ENCODE peak calls at places on chromosome 20, in seven cellular contexts. Y is brain microvascular endothelial cell; J is ascending aorta; U is uterus; G is CD4-positive, alpha-beta T cell; R is stomach; O is hepatocyte. S is an unnamed sample. For H3K27me3, the result is how much of the 10 kb centered on the place peaks cover.

GRCh38 chr20:44615876-44616603 is 33.7 kb downstream of the PKIG start:
- DNase-seq in Y (no peak), J (no peak), U (no peak), G (no peak), R (no peak), O (no peak), S (no peak)

GRCh38 chr20:17044920-17045319 is 181.9 kb upstream of the PCSK2 start:
- DNase-seq in Y (no peak), J (no peak), U (no peak), G (no peak), R (no peak), O (no peak), S (no peak)

GRCh38 chr20:37511605-37512275 is 9.3 kb upstream of the NNAT start:
- DNase-seq in Y (peak), J (no peak), U (no peak), G (no peak), R (no peak), O (no peak), S (no peak)

GRCh38 chr20:45919951-45920794 is 8.2 kb upstream of the PLTP start:
- DNase-seq in Y (peak), J (no peak), U (peak), G (no peak), R (no peak), O (no peak), S (no peak)

GRCh38 chr20:24701668-24702067 is 232.2 kb downstream of the SYNDIG1 start:
- DNase-seq in Y (no peak), J (no peak), U (no peak), G (no peak), R (no peak), O (no peak), S (no peak)

GRCh38 chr20:44901972-44902371 is 7.9 kb upstream of the PABPC1L start:
- DNase-seq in Y (peak), J (no peak), U (no peak), G (no peak), R (no peak), O (no peak), S (no peak)

GRCh38 chr20:52049001-52049731 is 142.4 kb downstream of the ZFP64 start:
- DNase-seq in Y (peak), J (no peak), U (no peak), G (no peak), R (no peak), O (peak), S (no peak)

GRCh38 chr20:57675773-57676172 is 34.0 kb downstream of the PMEPA1 start:
- DNase-seq in Y (no peak), J (no peak), U (no peak), G (no peak), R (no peak), O (no peak), S (no peak)

GRCh38 chr20:32707691-32708581 is 34.2 kb upstream of the C20orf203 start:
- DNase-seq in Y (no peak), J (no peak), U (no peak), G (no peak), R (no peak), O (no peak), S (no peak)

GRCh38 chr20:32354592-32355416 is 3.3 kb upstream of the ASXL1 start:
- DNase-seq in Y (peak), J (no peak), U (no peak), G (no peak), R (no peak), O (peak), S (no peak)

GRCh38 chr20:31713312-31714049 is 9.2 kb downstream of the BCL2L1 start:
- DNase-seq in Y (peak), J (peak), U (peak), G (no peak), R (peak), O (peak), S (no peak)

GRCh38 chr20:52102126-52102525 is 89.5 kb downstream of the ZFP64 start:
- DNase-seq in Y (no peak), J (no peak), U (no peak), G (no peak), R (no peak), O (no peak), S (no peak)

GRCh38 chr20:50799890-50800550 is 5.2 kb downstream of the BCAS4 start:
- DNase-seq in Y (no peak), J (no peak), U (no peak), G (no peak), R (no peak), O (no peak), S (no peak)

GRCh38 chr20:23270427-23270911 is 80.1 kb upstream of the NXT1 start:
- DNase-seq in Y (peak), J (peak), U (no peak), G (no peak), R (no peak), O (peak), S (no peak)

GRCh38 chr20:32562495-32562911 is 22.6 kb downstream of the NOL4L start:
- DNase-seq in Y (no peak), J (no peak), U (no peak), G (no peak), R (no peak), O (no peak), S (no peak)

DNA sequence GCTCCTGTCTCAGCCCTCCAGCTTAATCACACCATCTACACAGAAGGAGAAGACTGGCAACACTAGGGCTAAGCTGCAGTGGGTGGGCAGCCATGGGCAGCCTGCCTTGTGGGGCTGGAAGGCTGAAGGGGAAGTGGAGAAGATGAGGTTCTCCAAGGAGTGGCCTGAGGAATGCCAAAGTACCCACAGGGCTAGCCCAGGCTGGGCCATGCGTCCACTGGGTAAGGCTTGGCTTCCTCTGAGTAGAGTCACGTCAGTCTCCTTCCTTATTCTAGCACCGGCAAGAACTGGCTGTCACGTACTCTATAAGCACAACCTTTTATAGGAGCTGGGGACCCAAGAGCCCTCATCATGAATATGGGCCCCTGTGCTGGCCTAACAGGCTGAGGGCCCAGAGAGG is 110.6 kb upstream of the SIRPA start:
- DNase-seq in Y (no peak), J (no peak), U (no peak), G (no peak), R (no peak), O (no peak), S (no peak)
- H3K27me3 ChIP-seq in Y (under half), J (under half), U (under half), G (under half), R (under half), O (under half), S (under half)

DNA sequence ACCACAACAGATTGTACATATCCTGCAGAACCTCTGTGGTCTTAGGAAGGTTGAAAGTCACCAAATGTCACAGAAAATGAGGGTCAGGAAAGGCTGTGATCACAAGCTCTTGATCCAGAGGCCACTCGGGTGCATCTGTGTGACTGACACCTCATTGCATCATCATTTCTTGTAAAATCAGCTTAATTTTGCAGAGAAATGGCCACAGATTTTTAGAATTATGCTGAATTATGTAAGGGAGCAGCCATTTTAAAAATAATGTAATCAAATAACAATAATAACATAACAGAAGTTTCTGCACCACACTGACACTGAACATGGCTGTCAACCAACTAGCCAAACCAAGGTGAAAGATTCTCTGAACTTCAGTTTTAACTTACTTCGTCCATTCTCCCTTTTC is 32.5 kb upstream of the PRND start:
- DNase-seq in Y (no peak), J (no peak), U (no peak), G (no peak), R (no peak), O (no peak), S (no peak)
- H3K27ac ChIP-seq in Y (no peak), J (no peak), U (peak), G (no peak), R (no peak), O (no peak), S (no peak)

GRCh38 chr20:59334616-59335300 is 34.3 kb downstream of the EDN3 start:
- DNase-seq in Y (no peak), J (no peak), U (no peak), G (no peak), R (no peak), O (no peak), S (no peak)

GRCh38 chr20:59335401-59335800 is 35.0 kb downstream of the EDN3 start:
- DNase-seq in Y (no peak), J (no peak), U (no peak), G (no peak), R (no peak), O (no peak), S (no peak)

GRCh38 chr20:59342017-59342957 is 41.9 kb downstream of the EDN3 start:
- DNase-seq in Y (no peak), J (no peak), U (no peak), G (no peak), R (no peak), O (peak), S (no peak)

GRCh38 chr20:59336551-59336950 is 36.1 kb downstream of the EDN3 start:
- DNase-seq in Y (no peak), J (no peak), U (no peak), G (no peak), R (no peak), O (no peak), S (no peak)

DNA sequence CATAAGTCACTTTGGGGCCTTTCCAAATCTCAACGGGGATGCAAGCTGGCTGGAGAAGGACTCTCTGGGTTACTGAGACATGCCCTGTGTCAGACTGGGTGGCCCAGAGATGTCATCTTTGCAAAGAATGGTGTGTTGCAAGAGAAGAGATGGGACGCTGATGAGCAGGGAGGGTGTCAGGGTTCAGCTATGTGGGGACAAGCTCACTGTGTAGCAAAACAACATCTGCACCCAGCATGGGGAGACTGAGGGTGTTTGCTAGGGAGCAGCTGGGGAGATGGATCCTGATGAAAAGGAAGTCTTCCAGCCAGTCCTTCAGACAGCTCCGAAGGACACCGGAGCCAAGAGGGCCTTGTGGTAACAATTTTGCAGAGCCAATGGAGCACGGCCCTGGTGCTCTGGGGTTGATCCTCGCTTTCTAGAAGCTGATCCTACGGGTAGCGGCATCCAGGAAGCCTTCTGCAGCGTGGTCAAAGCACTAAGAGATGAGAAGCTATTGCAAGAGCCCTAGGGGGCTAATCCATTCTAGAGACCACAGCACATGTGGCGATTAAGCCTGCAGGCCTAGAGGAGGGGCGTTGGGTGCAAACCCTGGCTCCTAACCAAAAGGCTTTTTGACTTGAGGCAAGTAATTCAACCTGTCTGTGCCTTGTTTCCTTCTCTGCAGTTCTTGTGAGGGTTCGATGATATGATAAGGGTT is 39.9 kb downstream of the EDN3 start:
- DNase-seq in Y (no peak), J (no peak), U (no peak), G (no peak), R (no peak), O (no peak), S (no peak)
- H3K27me3 ChIP-seq in Y (under half), J (under half), U (under half), G (under half), R (under half), O (under half), S (under half)

GRCh38 chr20:63481503-63481902 is 9.0 kb upstream of the KCNQ2 start:
- DNase-seq in Y (no peak), J (no peak), U (no peak), G (no peak), R (no peak), O (no peak), S (no peak)

GRCh38 chr20:63484236-63484635 is 11.8 kb upstream of the KCNQ2 start:
- DNase-seq in Y (no peak), J (no peak), U (no peak), G (no peak), R (no peak), O (no peak), S (no peak)

GRCh38 chr20:63484651-63485403 is 12.4 kb upstream of the KCNQ2 start:
- DNase-seq in Y (no peak), J (no peak), U (no peak), G (no peak), R (no peak), O (no peak), S (no peak)

GRCh38 chr20:63482021-63482587 is 9.6 kb upstream of the KCNQ2 start:
- DNase-seq in Y (no peak), J (no peak), U (no peak), G (no peak), R (no peak), O (no peak), S (no peak)

DNA sequence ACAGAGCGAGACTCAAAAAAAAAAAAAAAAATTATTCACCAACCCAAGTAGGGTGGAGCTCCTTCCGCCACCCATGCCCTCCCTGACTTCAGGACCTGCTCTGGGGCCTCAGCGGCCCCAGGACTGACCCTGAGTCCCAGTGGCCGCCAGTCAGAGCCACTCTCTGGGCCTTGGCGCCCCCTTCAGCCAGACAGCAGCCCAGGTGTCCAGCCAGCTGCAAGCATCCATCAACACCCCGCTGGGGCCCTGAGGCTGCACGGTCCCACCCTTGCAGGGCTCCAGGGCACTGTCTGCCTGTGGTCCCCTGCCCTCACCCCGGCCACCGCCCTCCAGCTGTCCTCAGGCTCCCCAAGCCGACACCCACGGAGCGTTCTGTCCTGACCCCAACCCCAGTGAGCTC is 11.4 kb upstream of the KCNQ2 start:
- DNase-seq in Y (no peak), J (no peak), U (no peak), G (no peak), R (no peak), O (no peak), S (no peak)
- H3K27ac ChIP-seq in Y (no peak), J (no peak), U (no peak), G (no peak), R (no peak), O (no peak), S (no peak)

DNA sequence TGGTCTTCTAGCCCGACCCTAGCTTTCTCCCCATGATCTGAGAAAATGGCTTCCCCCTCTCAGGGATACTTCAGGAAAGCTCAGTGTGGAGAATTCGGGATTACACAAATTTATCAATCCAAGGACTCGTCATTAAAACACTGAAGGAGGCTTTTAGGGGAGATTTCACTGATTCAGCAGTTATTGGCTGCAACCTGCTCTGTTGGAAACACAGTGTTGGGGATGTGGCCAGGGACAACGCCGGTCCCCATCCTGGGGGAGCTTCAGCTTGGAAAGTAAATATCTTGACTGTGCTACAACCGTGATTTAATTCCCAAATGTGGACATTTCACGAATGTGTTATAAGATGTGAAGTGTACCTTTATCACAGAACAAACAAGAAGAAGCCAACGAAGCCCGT is 44.8 kb upstream of the ZNF831 start:
- DNase-seq in Y (no peak), J (no peak), U (no peak), G (no peak), R (no peak), O (no peak), S (no peak)
- H3K27me3 ChIP-seq in Y (under half), J (under half), U (under half), G (under half), R (under half), O (under half), S (under half)

GRCh38 chr20:34524426-34524825 is 8.2 kb downstream of the DYNLRB1 start:
- DNase-seq in Y (no peak), J (no peak), U (no peak), G (no peak), R (no peak), O (no peak), S (no peak)
- H3K27ac ChIP-seq in Y (no peak), J (peak), U (peak), G (no peak), R (peak), O (peak), S (no peak)

GRCh38 chr20:38657390-38657789 is 55.8 kb downstream of the ARHGAP40 start:
- DNase-seq in Y (no peak), J (no peak), U (no peak), G (no peak), R (no peak), O (no peak), S (no peak)
- H3K27me3 ChIP-seq in Y (under half), J (under half), U (under half), G (under half), R (under half), O (under half), S (under half)